ENCODE peak calls at places on chromosomes 5 and 9, in four cellular contexts. One of them, this sample, is unnamed.

GRCh38 chr5:112604741-112605390 is 132.8 kb upstream of the APC start:
- DNase-seq in psoas muscle: no peak
- DNase-seq in ovary: no peak
- DNase-seq in left ventricle myocardium inferior: no peak
- DNase-seq in this sample: no peak

GRCh38 chr9:78130004-78130403 is 98.4 kb upstream of the GNAQ start:
- DNase-seq in ovary: no peak
- DNase-seq in psoas muscle: no peak
- DNase-seq in left ventricle myocardium inferior: no peak
- DNase-seq in this sample: no peak

GRCh38 chr9:115063058-115063850 is 54.7 kb downstream of the TNC start:
- DNase-seq in left ventricle myocardium inferior: no peak
- DNase-seq in ovary: no peak
- DNase-seq in psoas muscle: no peak
- DNase-seq in this sample: no peak

GRCh38 chr9:98870782-98871455 is 63.4 kb downstream of the GALNT12 start:
- DNase-seq in psoas muscle: no peak
- DNase-seq in left ventricle myocardium inferior: no peak
- DNase-seq in ovary: no peak
- DNase-seq in this sample: no peak

GRCh38 chr5:150401376-150402201 is 11.1 kb downstream of the CD74 start:
- DNase-seq in psoas muscle: no peak
- DNase-seq in ovary: no peak
- DNase-seq in left ventricle myocardium inferior: no peak
- DNase-seq in this sample: no peak

GRCh38 chr5:64671678-64672077 is 18.6 kb upstream of the SHISAL2B start:
- DNase-seq in psoas muscle: no peak
- DNase-seq in left ventricle myocardium inferior: no peak
- DNase-seq in ovary: no peak
- DNase-seq in this sample: no peak

GRCh38 chr5:6737043-6737941 is 24.1 kb downstream of the TENT4A start:
- DNase-seq in ovary: no peak
- DNase-seq in psoas muscle: peak; percentile 53
- DNase-seq in left ventricle myocardium inferior: no peak
- DNase-seq in this sample: no peak

GRCh38 chr5:119418782-119419101 is 33.6 kb upstream of the HSD17B4 start:
- DNase-seq in psoas muscle: no peak
- DNase-seq in ovary: no peak
- DNase-seq in left ventricle myocardium inferior: no peak
- DNase-seq in this sample: no peak

GRCh38 chr9:16126042-16126441 is 573.2 kb downstream of the CCDC171 start:
- DNase-seq in left ventricle myocardium inferior: no peak
- DNase-seq in psoas muscle: no peak
- DNase-seq in ovary: no peak
- DNase-seq in this sample: no peak

GRCh38 chr9:99823392-99824377 is 2.0 kb downstream of the NR4A3 start:
- DNase-seq in psoas muscle: peak; percentile 58
- DNase-seq in left ventricle myocardium inferior: peak; percentile 17
- DNase-seq in ovary: peak; percentile 54
- DNase-seq in this sample: peak; percentile 37

GRCh38 chr9:5015934-5016333 is 30.9 kb downstream of the JAK2 start:
- DNase-seq in psoas muscle: no peak
- DNase-seq in left ventricle myocardium inferior: no peak
- DNase-seq in ovary: no peak
- DNase-seq in this sample: no peak

GRCh38 chr5:952597-953271 is 55.9 kb upstream of the NKD2 start:
- DNase-seq in psoas muscle: no peak
- DNase-seq in ovary: no peak
- DNase-seq in left ventricle myocardium inferior: no peak
- DNase-seq in this sample: no peak

GRCh38 chr5:103355590-103355989 is 97.0 kb downstream of the MACIR start:
- DNase-seq in ovary: no peak
- DNase-seq in psoas muscle: no peak
- DNase-seq in left ventricle myocardium inferior: no peak
- DNase-seq in this sample: no peak

GRCh38 chr9:11328326-11328725 is 715.5 kb upstream of the PTPRD start:
- DNase-seq in psoas muscle: no peak
- DNase-seq in left ventricle myocardium inferior: no peak
- DNase-seq in ovary: no peak
- DNase-seq in this sample: no peak

GRCh38 chr9:36325081-36325828 is 67.0 kb upstream of the GNE start:
- DNase-seq in psoas muscle: peak; percentile 58
- DNase-seq in ovary: no peak
- DNase-seq in left ventricle myocardium inferior: peak; percentile 24
- DNase-seq in this sample: no peak

GRCh38 chr9:110452227-110452801 is 114.7 kb upstream of the TXNDC8 start:
- DNase-seq in psoas muscle: no peak
- DNase-seq in ovary: no peak
- DNase-seq in left ventricle myocardium inferior: no peak
- DNase-seq in this sample: no peak

GRCh38 chr5:124519396-124519795 is 227.0 kb downstream of the ZNF608 start:
- DNase-seq in ovary: no peak
- DNase-seq in psoas muscle: no peak
- DNase-seq in left ventricle myocardium inferior: no peak
- DNase-seq in this sample: no peak

GRCh38 chr5:169229342-169229892 is 71.5 kb downstream of the SLIT3 start:
- DNase-seq in left ventricle myocardium inferior: no peak
- DNase-seq in ovary: no peak
- DNase-seq in psoas muscle: no peak
- DNase-seq in this sample: no peak

GRCh38 chr9:113343732-113344231 is 3.7 kb upstream of the WDR31 start:
- DNase-seq in psoas muscle: peak; percentile 73
- DNase-seq in left ventricle myocardium inferior: peak; percentile 69
- DNase-seq in ovary: peak; percentile 58
- DNase-seq in this sample: peak; percentile 80

GRCh38 chr5:157952374-157952685 is 93.4 kb upstream of the CLINT1 start:
- DNase-seq in psoas muscle: no peak
- DNase-seq in ovary: no peak
- DNase-seq in left ventricle myocardium inferior: no peak
- DNase-seq in this sample: no peak

GRCh38 chr9:110532908-110533665 is 46.5 kb downstream of the SVEP1 start:
- DNase-seq in ovary: no peak
- DNase-seq in psoas muscle: no peak
- DNase-seq in left ventricle myocardium inferior: no peak
- DNase-seq in this sample: no peak

GRCh38 chr9:4923580-4924544 is 61.2 kb upstream of the JAK2 start:
- DNase-seq in psoas muscle: no peak
- DNase-seq in ovary: no peak
- DNase-seq in left ventricle myocardium inferior: no peak
- DNase-seq in this sample: no peak

GRCh38 chr5:82019342-82020138 is 47.7 kb downstream of the ATG10 start:
- DNase-seq in ovary: no peak
- DNase-seq in left ventricle myocardium inferior: no peak
- DNase-seq in psoas muscle: no peak
- DNase-seq in this sample: peak; percentile 13

GRCh38 chr5:159883522-159883950 is 32.7 kb upstream of the ADRA1B start:
- DNase-seq in psoas muscle: no peak
- DNase-seq in ovary: no peak
- DNase-seq in left ventricle myocardium inferior: no peak
- DNase-seq in this sample: no peak

GRCh38 chr5:38715671-38716070 is 130.1 kb upstream of the OSMR start:
- DNase-seq in ovary: no peak
- DNase-seq in left ventricle myocardium inferior: no peak
- DNase-seq in psoas muscle: no peak
- DNase-seq in this sample: no peak

GRCh38 chr5:60674670-60675069 is 25.3 kb downstream of the DEPDC1B start:
- DNase-seq in psoas muscle: no peak
- DNase-seq in left ventricle myocardium inferior: no peak
- DNase-seq in ovary: no peak
- DNase-seq in this sample: no peak

GRCh38 chr9:108105885-108106284 is 616.3 kb upstream of the KLF4 start:
- DNase-seq in left ventricle myocardium inferior: no peak
- DNase-seq in ovary: no peak
- DNase-seq in psoas muscle: peak; percentile 55
- DNase-seq in this sample: no peak

GRCh38 chr5:124596595-124597388 is 149.6 kb downstream of the ZNF608 start:
- DNase-seq in left ventricle myocardium inferior: no peak
- DNase-seq in psoas muscle: no peak
- DNase-seq in ovary: no peak
- DNase-seq in this sample: peak; percentile 54

GRCh38 chr5:173581408-173582197 is 34.8 kb downstream of the BOD1 start:
- DNase-seq in left ventricle myocardium inferior: no peak
- DNase-seq in ovary: no peak
- DNase-seq in psoas muscle: no peak
- DNase-seq in this sample: peak; percentile 17

GRCh38 chr9:116287721-116288120 is 134.1 kb downstream of the PAPPA start:
- DNase-seq in ovary: no peak
- DNase-seq in left ventricle myocardium inferior: no peak
- DNase-seq in psoas muscle: no peak
- DNase-seq in this sample: no peak

GRCh38 chr5:115459844-115460243 is 84.7 kb downstream of the FEM1C start:
- DNase-seq in left ventricle myocardium inferior: no peak
- DNase-seq in ovary: no peak
- DNase-seq in psoas muscle: no peak
- DNase-seq in this sample: no peak

GRCh38 chr9:92120138-92120537 is 4.9 kb upstream of the SPTLC1 start:
- DNase-seq in left ventricle myocardium inferior: no peak
- DNase-seq in psoas muscle: no peak
- DNase-seq in ovary: no peak
- DNase-seq in this sample: no peak

GRCh38 chr9:134933076-134933659 is 15.5 kb upstream of the FCN1 start:
- DNase-seq in left ventricle myocardium inferior: no peak
- DNase-seq in ovary: no peak
- DNase-seq in psoas muscle: peak; percentile 28
- DNase-seq in this sample: no peak

GRCh38 chr5:139650031-139650688 is 2.0 kb downstream of the CXXC5 start:
- DNase-seq in ovary: peak; percentile 39
- DNase-seq in left ventricle myocardium inferior: peak; percentile 53
- DNase-seq in psoas muscle: peak; percentile 76
- DNase-seq in this sample: peak; percentile 53
- TF ChIP-seq CTCF in ovary: no peak
- TF ChIP-seq CTCF in left ventricle myocardium inferior: peak; percentile 62
- TF ChIP-seq CTCF in psoas muscle: peak; percentile 34
- TF ChIP-seq CTCF in this sample: peak; percentile 31

GRCh38 chr9:133108794-133109641 is 12.0 kb downstream of the RALGDS start:
- DNase-seq in left ventricle myocardium inferior: peak; percentile 13
- DNase-seq in psoas muscle: peak; percentile 39
- DNase-seq in ovary: peak; percentile 16
- DNase-seq in this sample: no peak
- H3K27ac ChIP-seq in left ventricle myocardium inferior: no peak overlapping the region
- H3K27ac ChIP-seq in psoas muscle: no peak overlapping the region
- H3K27ac ChIP-seq in ovary: no peak overlapping the region
- H3K27ac ChIP-seq in this sample: no peak overlapping the region

GRCh38 chr9:83996126-83996525 is 15.5 kb downstream of the RMI1 start:
- DNase-seq in left ventricle myocardium inferior: no peak
- DNase-seq in ovary: no peak
- DNase-seq in psoas muscle: no peak
- DNase-seq in this sample: no peak

GRCh38 chr9:83988411-83988810 is 7.8 kb downstream of the RMI1 start:
- DNase-seq in ovary: no peak
- DNase-seq in left ventricle myocardium inferior: no peak
- DNase-seq in psoas muscle: no peak
- DNase-seq in this sample: no peak

GRCh38 chr9:83992901-83993300 is 12.3 kb downstream of the RMI1 start:
- DNase-seq in psoas muscle: no peak
- DNase-seq in ovary: no peak
- DNase-seq in left ventricle myocardium inferior: no peak
- DNase-seq in this sample: no peak

GRCh38 chr9:83991355-83991754 is 10.8 kb downstream of the RMI1 start:
- DNase-seq in ovary: no peak
- DNase-seq in left ventricle myocardium inferior: no peak
- DNase-seq in psoas muscle: no peak
- DNase-seq in this sample: no peak

DNA sequence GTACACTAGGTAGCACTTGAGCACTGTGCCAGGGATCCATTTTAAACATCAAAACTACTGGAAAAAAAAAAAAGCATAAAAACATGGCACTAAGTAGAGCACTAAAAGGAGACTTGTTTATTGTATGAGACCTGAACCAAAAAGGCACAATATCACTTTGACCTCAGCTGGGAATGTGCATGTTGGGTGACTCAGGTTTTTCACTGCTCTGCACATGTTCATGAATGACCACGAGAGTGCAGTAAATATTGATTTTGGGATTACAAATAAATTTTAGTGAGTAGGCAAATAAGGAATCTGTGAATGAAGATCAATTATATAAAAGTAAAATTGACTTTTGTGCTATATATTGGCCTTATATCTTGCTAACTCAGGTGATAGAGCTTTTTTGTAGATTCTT is 11.8 kb downstream of the RMI1 start:
- DNase-seq in ovary: no peak
- DNase-seq in psoas muscle: no peak
- DNase-seq in left ventricle myocardium inferior: no peak
- DNase-seq in this sample: peak; percentile 35
- TF ChIP-seq CTCF in ovary: no peak
- TF ChIP-seq CTCF in psoas muscle: no peak
- TF ChIP-seq CTCF in left ventricle myocardium inferior: no peak
- TF ChIP-seq CTCF in this sample: no peak

DNA sequence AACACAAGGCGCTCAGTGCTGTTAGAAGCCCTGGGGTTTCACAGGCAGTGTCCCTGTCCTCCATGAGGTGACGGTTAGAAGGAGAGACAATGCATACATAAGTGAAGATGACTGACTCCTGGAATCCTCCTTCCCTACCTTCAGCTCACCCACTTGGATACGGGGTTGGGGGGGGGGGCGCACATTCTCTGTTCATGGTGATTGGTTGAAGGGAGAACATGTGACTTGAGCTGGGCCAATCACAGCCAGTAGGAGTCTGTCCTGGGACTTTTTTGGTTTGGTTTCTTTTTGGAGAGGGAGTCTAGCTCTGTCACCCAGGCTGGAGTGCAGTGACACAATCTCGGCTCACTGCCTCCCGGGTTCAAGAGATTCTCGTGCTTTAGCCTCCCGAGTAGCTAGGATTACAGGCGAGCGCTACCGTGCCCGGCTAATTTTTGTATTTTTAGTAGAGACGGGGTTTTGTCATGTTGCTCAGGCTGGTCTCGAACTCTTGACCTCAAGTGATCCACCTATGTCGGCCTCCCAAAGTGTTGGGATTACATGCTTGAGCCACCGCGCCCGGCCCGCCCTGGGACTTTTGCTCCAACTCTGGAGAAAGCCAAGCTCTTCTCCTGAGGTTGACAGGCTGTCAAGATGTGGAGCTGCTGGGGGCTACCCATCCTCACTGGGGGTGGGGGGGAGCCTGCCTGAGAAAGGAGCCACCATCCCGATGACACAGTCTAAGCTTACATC is 30.8 kb downstream of the SH3PXD2B start:
- DNase-seq in left ventricle myocardium inferior: no peak
- DNase-seq in psoas muscle: no peak
- DNase-seq in ovary: no peak
- DNase-seq in this sample: no peak
- H3K27ac ChIP-seq in left ventricle myocardium inferior: no peak overlapping the region
- H3K27ac ChIP-seq in psoas muscle: no peak overlapping the region
- H3K27ac ChIP-seq in ovary: peak overlapping the region; percentile 89
- H3K27ac ChIP-seq in this sample: no peak overlapping the region

GRCh38 chr5:36398137-36398536 is 96.4 kb upstream of the RANBP3L start:
- DNase-seq in ovary: no peak
- DNase-seq in psoas muscle: no peak
- DNase-seq in left ventricle myocardium inferior: no peak
- DNase-seq in this sample: no peak
- TF ChIP-seq CTCF in ovary: peak; percentile 55
- TF ChIP-seq CTCF in psoas muscle: peak; percentile 25
- TF ChIP-seq CTCF in left ventricle myocardium inferior: peak; percentile 53
- TF ChIP-seq CTCF in this sample: peak; percentile 16

This sample was measured in body of pancreas.